ENCODE peak calls at places on chromosomes 3 and 15, in seven cellular contexts. One of them, this sample, is unnamed. For H3K9me3 and H3K27me3, the result is how much of the 10 kb centered on the place peaks cover.

GRCh38 chr3:150762662-150763121 is 277 bp downstream of the SIAH2 start:
- DNase-seq in aorta: peak
- DNase-seq in CD4-positive, alpha-beta T cell: no peak
- DNase-seq in lower lobe of right lung: no peak
- DNase-seq in right atrium auricular region: no peak
- DNase-seq in fibroblast of lung: no peak
- DNase-seq in neuronal stem cell: no peak
- DNase-seq in this sample: no peak

GRCh38 chr3:146047485-146047884 is 113.5 kb downstream of the PLOD2 start:
- DNase-seq in neuronal stem cell: no peak
- DNase-seq in aorta: no peak
- DNase-seq in fibroblast of lung: no peak
- DNase-seq in lower lobe of right lung: no peak
- DNase-seq in CD4-positive, alpha-beta T cell: no peak
- DNase-seq in right atrium auricular region: no peak
- DNase-seq in this sample: no peak

GRCh38 chr3:142818651-142819050 is 70.2 kb downstream of the PCOLCE2 start:
- DNase-seq in lower lobe of right lung: no peak
- DNase-seq in fibroblast of lung: no peak
- DNase-seq in CD4-positive, alpha-beta T cell: no peak
- DNase-seq in right atrium auricular region: no peak
- DNase-seq in aorta: no peak
- DNase-seq in neuronal stem cell: no peak
- DNase-seq in this sample: no peak

GRCh38 chr15:52383100-52383588 is 87.5 kb upstream of the MYO5C start:
- DNase-seq in right atrium auricular region: no peak
- DNase-seq in CD4-positive, alpha-beta T cell: no peak
- DNase-seq in fibroblast of lung: no peak
- DNase-seq in aorta: no peak
- DNase-seq in neuronal stem cell: no peak
- DNase-seq in lower lobe of right lung: no peak
- DNase-seq in this sample: no peak

GRCh38 chr15:55383687-55384086 is 24.5 kb downstream of the CCPG1 start:
- DNase-seq in CD4-positive, alpha-beta T cell: no peak
- DNase-seq in fibroblast of lung: no peak
- DNase-seq in right atrium auricular region: no peak
- DNase-seq in aorta: no peak
- DNase-seq in lower lobe of right lung: no peak
- DNase-seq in neuronal stem cell: no peak
- DNase-seq in this sample: no peak

GRCh38 chr15:83300826-83301225 is 16.4 kb upstream of the BNC1 start:
- DNase-seq in neuronal stem cell: no peak
- DNase-seq in CD4-positive, alpha-beta T cell: no peak
- DNase-seq in lower lobe of right lung: no peak
- DNase-seq in fibroblast of lung: no peak
- DNase-seq in aorta: no peak
- DNase-seq in right atrium auricular region: no peak
- DNase-seq in this sample: peak

GRCh38 chr15:85785887-85786777 is 8.6 kb downstream of the KLHL25 start:
- DNase-seq in right atrium auricular region: no peak
- DNase-seq in lower lobe of right lung: no peak
- DNase-seq in neuronal stem cell: no peak
- DNase-seq in CD4-positive, alpha-beta T cell: no peak
- DNase-seq in aorta: no peak
- DNase-seq in fibroblast of lung: no peak
- DNase-seq in this sample: no peak

GRCh38 chr3:46700772-46701171 is 420 bp upstream of the TMIE start:
- DNase-seq in fibroblast of lung: no peak
- DNase-seq in right atrium auricular region: no peak
- DNase-seq in lower lobe of right lung: no peak
- DNase-seq in neuronal stem cell: no peak
- DNase-seq in CD4-positive, alpha-beta T cell: no peak
- DNase-seq in aorta: peak
- DNase-seq in this sample: no peak

GRCh38 chr3:77460326-77460725 is 420.4 kb downstream of the ROBO2 start:
- DNase-seq in neuronal stem cell: no peak
- DNase-seq in fibroblast of lung: peak
- DNase-seq in lower lobe of right lung: no peak
- DNase-seq in aorta: no peak
- DNase-seq in right atrium auricular region: no peak
- DNase-seq in CD4-positive, alpha-beta T cell: no peak
- DNase-seq in this sample: no peak

GRCh38 chr3:13822042-13822441 is 57.8 kb downstream of the WNT7A start:
- DNase-seq in aorta: no peak
- DNase-seq in neuronal stem cell: no peak
- DNase-seq in CD4-positive, alpha-beta T cell: no peak
- DNase-seq in fibroblast of lung: no peak
- DNase-seq in right atrium auricular region: no peak
- DNase-seq in lower lobe of right lung: no peak
- DNase-seq in this sample: no peak

GRCh38 chr15:60511351-60512157 is 32.6 kb upstream of the ICE2 start:
- DNase-seq in neuronal stem cell: no peak
- DNase-seq in right atrium auricular region: no peak
- DNase-seq in fibroblast of lung: peak
- DNase-seq in CD4-positive, alpha-beta T cell: no peak
- DNase-seq in aorta: no peak
- DNase-seq in lower lobe of right lung: no peak
- DNase-seq in this sample: no peak

GRCh38 chr3:46913644-46914043 is 36.1 kb downstream of the PTH1R start:
- DNase-seq in aorta: peak
- DNase-seq in neuronal stem cell: no peak
- DNase-seq in CD4-positive, alpha-beta T cell: no peak
- DNase-seq in right atrium auricular region: no peak
- DNase-seq in lower lobe of right lung: no peak
- DNase-seq in fibroblast of lung: peak
- DNase-seq in this sample: no peak

GRCh38 chr3:131163-131889 is 65.2 kb upstream of the CHL1 start:
- DNase-seq in right atrium auricular region: no peak
- DNase-seq in aorta: no peak
- DNase-seq in fibroblast of lung: no peak
- DNase-seq in neuronal stem cell: no peak
- DNase-seq in CD4-positive, alpha-beta T cell: no peak
- DNase-seq in lower lobe of right lung: no peak
- DNase-seq in this sample: no peak

GRCh38 chr15:34147371-34148140 is 45.7 kb downstream of the PGBD4 start:
- DNase-seq in lower lobe of right lung: no peak
- DNase-seq in CD4-positive, alpha-beta T cell: no peak
- DNase-seq in right atrium auricular region: no peak
- DNase-seq in aorta: no peak
- DNase-seq in fibroblast of lung: no peak
- DNase-seq in neuronal stem cell: no peak
- DNase-seq in this sample: no peak

GRCh38 chr3:107428051-107428858 is 51.0 kb downstream of the CCDC54 start:
- DNase-seq in lower lobe of right lung: no peak
- DNase-seq in right atrium auricular region: no peak
- DNase-seq in CD4-positive, alpha-beta T cell: no peak
- DNase-seq in fibroblast of lung: no peak
- DNase-seq in aorta: no peak
- DNase-seq in neuronal stem cell: no peak
- DNase-seq in this sample: no peak

GRCh38 chr3:36866358-36866757 is 78.5 kb downstream of the TRANK1 start:
- DNase-seq in lower lobe of right lung: no peak
- DNase-seq in aorta: no peak
- DNase-seq in CD4-positive, alpha-beta T cell: no peak
- DNase-seq in right atrium auricular region: no peak
- DNase-seq in neuronal stem cell: no peak
- DNase-seq in fibroblast of lung: no peak
- DNase-seq in this sample: no peak

GRCh38 chr15:67775265-67775664 is 50.0 kb upstream of the SKOR1 start:
- DNase-seq in right atrium auricular region: no peak
- DNase-seq in aorta: no peak
- DNase-seq in CD4-positive, alpha-beta T cell: no peak
- DNase-seq in neuronal stem cell: no peak
- DNase-seq in lower lobe of right lung: no peak
- DNase-seq in fibroblast of lung: peak
- DNase-seq in this sample: no peak

GRCh38 chr3:39267631-39268553 is 11.9 kb downstream of the CX3CR1 start:
- DNase-seq in aorta: no peak
- DNase-seq in lower lobe of right lung: no peak
- DNase-seq in right atrium auricular region: no peak
- DNase-seq in CD4-positive, alpha-beta T cell: peak
- DNase-seq in fibroblast of lung: no peak
- DNase-seq in neuronal stem cell: no peak
- DNase-seq in this sample: no peak

GRCh38 chr3:157530637-157531300 is 27.6 kb upstream of the VEPH1 start:
- DNase-seq in right atrium auricular region: no peak
- DNase-seq in CD4-positive, alpha-beta T cell: no peak
- DNase-seq in neuronal stem cell: no peak
- DNase-seq in lower lobe of right lung: no peak
- DNase-seq in fibroblast of lung: peak
- DNase-seq in aorta: no peak
- DNase-seq in this sample: no peak

GRCh38 chr3:143827425-143827824 is 20.8 kb downstream of the SLC9A9 start:
- DNase-seq in lower lobe of right lung: no peak
- DNase-seq in right atrium auricular region: no peak
- DNase-seq in neuronal stem cell: no peak
- DNase-seq in fibroblast of lung: no peak
- DNase-seq in CD4-positive, alpha-beta T cell: no peak
- DNase-seq in aorta: no peak
- DNase-seq in this sample: peak

GRCh38 chr3:100468676-100469075 is 23.7 kb upstream of the TMEM45A start:
- DNase-seq in CD4-positive, alpha-beta T cell: no peak
- DNase-seq in fibroblast of lung: no peak
- DNase-seq in aorta: no peak
- DNase-seq in lower lobe of right lung: no peak
- DNase-seq in neuronal stem cell: no peak
- DNase-seq in right atrium auricular region: no peak
- DNase-seq in this sample: no peak
- H3K9me3 ChIP-seq in CD4-positive, alpha-beta T cell: under half
- H3K9me3 ChIP-seq in fibroblast of lung: under half
- H3K9me3 ChIP-seq in aorta: under half
- H3K9me3 ChIP-seq in lower lobe of right lung: under half
- H3K9me3 ChIP-seq in neuronal stem cell: under half
- H3K9me3 ChIP-seq in right atrium auricular region: under half
- H3K9me3 ChIP-seq in this sample: under half

DNA sequence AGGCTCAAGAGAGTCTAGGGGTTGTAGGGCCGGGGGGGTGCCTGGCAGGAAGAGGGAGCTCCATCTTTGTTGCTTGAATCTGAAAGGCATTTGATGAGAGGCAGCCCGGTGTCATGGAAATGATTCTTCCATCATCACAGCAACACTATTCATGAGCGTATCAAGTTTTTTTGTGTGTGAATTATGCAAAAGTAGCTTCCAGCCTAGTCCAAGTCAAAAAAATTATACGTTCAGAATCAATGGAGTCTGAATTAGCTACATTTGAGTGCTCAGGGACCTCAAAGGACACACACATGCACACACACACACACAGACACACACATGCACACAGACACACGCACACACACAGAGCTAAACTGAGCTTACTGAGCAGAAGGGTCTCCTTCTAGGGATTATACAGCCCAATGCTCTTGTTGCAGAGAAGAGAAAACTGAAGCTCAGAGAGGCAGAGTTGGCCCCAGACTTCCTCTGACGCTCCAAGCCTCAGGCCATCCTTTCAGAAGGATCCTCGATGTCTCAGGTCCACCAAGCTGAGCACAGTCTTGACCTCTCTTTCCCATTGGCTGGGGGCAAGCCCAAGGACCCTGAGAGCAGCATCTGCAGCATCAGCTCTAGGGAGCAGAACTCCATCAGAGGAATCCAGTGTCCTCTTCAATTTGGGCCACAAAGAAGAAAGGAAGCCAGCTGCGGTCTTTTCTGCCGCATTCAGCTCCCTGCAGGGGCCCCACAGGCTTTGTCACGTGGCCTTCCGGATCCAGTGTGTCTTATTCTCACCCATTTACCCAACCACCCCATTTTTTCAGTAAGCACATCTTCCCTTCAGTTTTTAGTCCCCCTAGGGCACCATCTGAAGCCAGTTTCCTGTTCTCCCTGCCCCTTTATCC is 228.0 kb downstream of the UACA start:
- DNase-seq in neuronal stem cell: no peak
- DNase-seq in aorta: peak
- DNase-seq in lower lobe of right lung: no peak
- DNase-seq in fibroblast of lung: no peak
- DNase-seq in right atrium auricular region: peak
- DNase-seq in CD4-positive, alpha-beta T cell: peak
- DNase-seq in this sample: no peak
- H3K27me3 ChIP-seq in neuronal stem cell: under half
- H3K27me3 ChIP-seq in aorta: under half
- H3K27me3 ChIP-seq in lower lobe of right lung: under half
- H3K27me3 ChIP-seq in fibroblast of lung: under half
- H3K27me3 ChIP-seq in right atrium auricular region: under half
- H3K27me3 ChIP-seq in CD4-positive, alpha-beta T cell: under half
- H3K27me3 ChIP-seq in this sample: under half

GRCh38 chr15:64454282-64454681 is 6.1 kb upstream of the ZNF609 start:
- DNase-seq in lower lobe of right lung: no peak
- DNase-seq in neuronal stem cell: peak
- DNase-seq in fibroblast of lung: no peak
- DNase-seq in aorta: no peak
- DNase-seq in CD4-positive, alpha-beta T cell: no peak
- DNase-seq in right atrium auricular region: no peak
- DNase-seq in this sample: no peak
- H3K9me3 ChIP-seq in lower lobe of right lung: under half
- H3K9me3 ChIP-seq in neuronal stem cell: under half
- H3K9me3 ChIP-seq in fibroblast of lung: under half
- H3K9me3 ChIP-seq in aorta: under half
- H3K9me3 ChIP-seq in CD4-positive, alpha-beta T cell: under half
- H3K9me3 ChIP-seq in right atrium auricular region: under half
- H3K9me3 ChIP-seq in this sample: under half

GRCh38 chr15:89352476-89352875 is 17.9 kb upstream of the POLG start:
- DNase-seq in fibroblast of lung: no peak
- DNase-seq in CD4-positive, alpha-beta T cell: no peak
- DNase-seq in aorta: no peak
- DNase-seq in neuronal stem cell: no peak
- DNase-seq in right atrium auricular region: no peak
- DNase-seq in lower lobe of right lung: no peak
- DNase-seq in this sample: no peak
- H3K27me3 ChIP-seq in fibroblast of lung: under half
- H3K27me3 ChIP-seq in CD4-positive, alpha-beta T cell: under half
- H3K27me3 ChIP-seq in aorta: under half
- H3K27me3 ChIP-seq in neuronal stem cell: under half
- H3K27me3 ChIP-seq in right atrium auricular region: under half
- H3K27me3 ChIP-seq in lower lobe of right lung: half or more
- H3K27me3 ChIP-seq in this sample: under half

GRCh38 chr15:25173241-25174028 is 218.6 kb downstream of the SNRPN start:
- DNase-seq in right atrium auricular region: peak
- DNase-seq in CD4-positive, alpha-beta T cell: no peak
- DNase-seq in aorta: peak
- DNase-seq in fibroblast of lung: no peak
- DNase-seq in neuronal stem cell: no peak
- DNase-seq in lower lobe of right lung: peak
- DNase-seq in this sample: no peak
- H3K9me3 ChIP-seq in right atrium auricular region: under half
- H3K9me3 ChIP-seq in CD4-positive, alpha-beta T cell: under half
- H3K9me3 ChIP-seq in aorta: under half
- H3K9me3 ChIP-seq in fibroblast of lung: under half
- H3K9me3 ChIP-seq in neuronal stem cell: under half
- H3K9me3 ChIP-seq in lower lobe of right lung: half or more
- H3K9me3 ChIP-seq in this sample: under half

GRCh38 chr3:168216851-168217250 is 121.1 kb upstream of the GOLIM4 start:
- DNase-seq in aorta: no peak
- DNase-seq in right atrium auricular region: no peak
- DNase-seq in neuronal stem cell: no peak
- DNase-seq in fibroblast of lung: no peak
- DNase-seq in lower lobe of right lung: no peak
- DNase-seq in CD4-positive, alpha-beta T cell: no peak
- DNase-seq in this sample: no peak
- H3K27me3 ChIP-seq in aorta: under half
- H3K27me3 ChIP-seq in right atrium auricular region: under half
- H3K27me3 ChIP-seq in neuronal stem cell: under half
- H3K27me3 ChIP-seq in fibroblast of lung: under half
- H3K27me3 ChIP-seq in lower lobe of right lung: under half
- H3K27me3 ChIP-seq in CD4-positive, alpha-beta T cell: under half
- H3K27me3 ChIP-seq in this sample: under half

GRCh38 chr15:94503293-94503692 is 271.9 kb downstream of the MCTP2 start:
- DNase-seq in CD4-positive, alpha-beta T cell: no peak
- DNase-seq in right atrium auricular region: no peak
- DNase-seq in neuronal stem cell: no peak
- DNase-seq in aorta: no peak
- DNase-seq in lower lobe of right lung: no peak
- DNase-seq in fibroblast of lung: no peak
- DNase-seq in this sample: no peak
- H3K9me3 ChIP-seq in CD4-positive, alpha-beta T cell: under half
- H3K9me3 ChIP-seq in right atrium auricular region: under half
- H3K9me3 ChIP-seq in neuronal stem cell: under half
- H3K9me3 ChIP-seq in aorta: under half
- H3K9me3 ChIP-seq in lower lobe of right lung: under half
- H3K9me3 ChIP-seq in fibroblast of lung: under half
- H3K9me3 ChIP-seq in this sample: under half

This sample was measured in esophagus muscularis mucosa.